ENCODE peak calls at places on chromosomes 6 and 20, in five cellular contexts. One of them, this sample, is unnamed.

GRCh38 chr6:140463312-140463710 is 1088.9 kb upstream of the CITED2 start:
- DNase-seq in ovary: no peak
- DNase-seq in HepG2: no peak
- DNase-seq in tibial nerve: no peak
- DNase-seq in H1: no peak
- DNase-seq in this sample: no peak

GRCh38 chr6:144447487-144447886 is 162.4 kb downstream of the UTRN start:
- DNase-seq in ovary: no peak
- DNase-seq in HepG2: no peak
- DNase-seq in tibial nerve: no peak
- DNase-seq in H1: no peak
- DNase-seq in this sample: no peak

GRCh38 chr6:26165261-26165790 is 78.1 kb downstream of the HFE start:
- DNase-seq in ovary: no peak
- DNase-seq in HepG2: no peak
- DNase-seq in tibial nerve: no peak
- DNase-seq in H1: no peak
- DNase-seq in this sample: no peak

GRCh38 chr6:80143312-80143960 is 37.0 kb downstream of the BCKDHB start:
- DNase-seq in ovary: peak; percentile 87
- DNase-seq in HepG2: no peak
- DNase-seq in tibial nerve: peak; percentile 78
- DNase-seq in H1: no peak
- DNase-seq in this sample: no peak

GRCh38 chr20:21074605-21075336 is 31.4 kb downstream of the LINC00237 start:
- DNase-seq in ovary: no peak
- DNase-seq in HepG2: no peak
- DNase-seq in tibial nerve: no peak
- DNase-seq in H1: no peak
- DNase-seq in this sample: no peak

GRCh38 chr6:78251930-78252329 is 599.1 kb downstream of the MEI4 start:
- DNase-seq in ovary: no peak
- DNase-seq in HepG2: no peak
- DNase-seq in tibial nerve: no peak
- DNase-seq in H1: no peak
- DNase-seq in this sample: no peak

GRCh38 chr20:46562373-46563169 is 12.1 kb upstream of the OCSTAMP start:
- DNase-seq in ovary: peak; percentile 72
- DNase-seq in HepG2: peak; percentile 87
- DNase-seq in tibial nerve: peak; percentile 81
- DNase-seq in H1: peak; percentile 90
- DNase-seq in this sample: peak; percentile 95

GRCh38 chr6:36443951-36444428 is 1.2 kb downstream of the KCTD20 start:
- DNase-seq in ovary: no peak
- DNase-seq in HepG2: peak; percentile 48
- DNase-seq in tibial nerve: no peak
- DNase-seq in H1: no peak
- DNase-seq in this sample: peak; percentile 83

GRCh38 chr6:22899446-22899845 is 330.1 kb downstream of the HDGFL1 start:
- DNase-seq in ovary: no peak
- DNase-seq in HepG2: no peak
- DNase-seq in tibial nerve: no peak
- DNase-seq in H1: no peak
- DNase-seq in this sample: no peak

GRCh38 chr6:106145741-106146227 is 59.6 kb downstream of the PRDM1 start:
- DNase-seq in ovary: no peak
- DNase-seq in HepG2: no peak
- DNase-seq in tibial nerve: no peak
- DNase-seq in H1: no peak
- DNase-seq in this sample: peak; percentile 86

DNA sequence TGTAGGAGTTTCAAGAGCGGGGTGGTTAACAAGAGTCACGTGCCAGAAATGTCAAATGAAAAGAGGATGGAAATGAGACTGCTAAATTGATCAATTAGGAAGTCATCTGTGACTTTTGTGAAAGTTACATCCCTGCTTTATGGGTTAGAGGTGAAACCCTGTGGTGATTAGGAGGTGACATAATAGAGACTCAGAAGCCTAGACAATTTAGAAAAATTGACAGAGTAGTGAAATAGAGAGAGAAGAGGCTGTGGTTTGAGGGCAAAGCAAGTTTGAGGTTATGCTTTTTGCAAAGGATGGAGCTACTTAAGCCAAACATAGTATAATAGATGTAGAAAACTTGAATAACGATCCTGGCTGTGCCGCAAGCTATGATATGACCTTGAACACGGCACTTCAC is 71.8 kb downstream of the IMPG1 start:
- DNase-seq in ovary: no peak
- DNase-seq in HepG2: no peak
- DNase-seq in tibial nerve: no peak
- DNase-seq in H1: no peak
- DNase-seq in this sample: no peak
- TF ChIP-seq EP300 in ovary: no peak
- TF ChIP-seq EP300 in HepG2: no peak
- TF ChIP-seq EP300 in tibial nerve: no peak
- TF ChIP-seq EP300 in H1: no peak
- TF ChIP-seq EP300 in this sample: no peak

GRCh38 chr6:56854086-56854485 is 100.8 kb upstream of the BEND6 start:
- DNase-seq in ovary: no peak
- DNase-seq in HepG2: peak; percentile 24
- DNase-seq in tibial nerve: no peak
- DNase-seq in H1: no peak
- DNase-seq in this sample: no peak
- H3K4me1 ChIP-seq in ovary: peaks cover 5% of the 10 kb centered on the region
- H3K4me1 ChIP-seq in HepG2: no peaks in the 10 kb centered on the region
- H3K4me1 ChIP-seq in tibial nerve: no peaks in the 10 kb centered on the region
- H3K4me1 ChIP-seq in H1: peaks cover 13% of the 10 kb centered on the region
- H3K4me1 ChIP-seq in this sample: peaks cover 34% of the 10 kb centered on the region

DNA sequence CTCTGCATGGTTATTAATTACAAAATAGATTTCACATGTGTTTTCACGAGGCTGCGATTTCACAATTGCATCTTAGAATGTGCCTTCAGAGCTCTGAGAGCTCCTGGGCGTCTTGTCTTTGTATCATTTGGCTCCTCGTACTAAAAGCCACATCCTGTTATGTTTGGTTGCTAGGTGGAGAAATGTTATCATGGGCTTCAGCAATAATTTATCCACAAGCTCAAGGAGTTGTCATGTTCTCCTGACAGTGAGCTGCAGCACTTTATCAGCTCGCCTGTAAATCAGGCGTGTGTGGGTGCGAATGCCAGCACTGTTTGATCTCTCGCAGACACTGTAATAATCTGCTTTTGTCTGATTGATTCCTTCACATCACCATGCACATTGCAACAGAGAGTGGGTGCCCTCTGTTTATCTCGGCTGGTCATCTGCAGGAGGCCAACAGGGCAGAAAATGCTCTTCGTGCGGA is 218.6 kb upstream of the ZFP64 start:
- DNase-seq in ovary: no peak
- DNase-seq in HepG2: no peak
- DNase-seq in tibial nerve: no peak
- DNase-seq in H1: no peak
- DNase-seq in this sample: no peak
- TF ChIP-seq EP300 in ovary: no peak
- TF ChIP-seq EP300 in HepG2: no peak
- TF ChIP-seq EP300 in tibial nerve: no peak
- TF ChIP-seq EP300 in H1: no peak
- TF ChIP-seq EP300 in this sample: no peak

DNA sequence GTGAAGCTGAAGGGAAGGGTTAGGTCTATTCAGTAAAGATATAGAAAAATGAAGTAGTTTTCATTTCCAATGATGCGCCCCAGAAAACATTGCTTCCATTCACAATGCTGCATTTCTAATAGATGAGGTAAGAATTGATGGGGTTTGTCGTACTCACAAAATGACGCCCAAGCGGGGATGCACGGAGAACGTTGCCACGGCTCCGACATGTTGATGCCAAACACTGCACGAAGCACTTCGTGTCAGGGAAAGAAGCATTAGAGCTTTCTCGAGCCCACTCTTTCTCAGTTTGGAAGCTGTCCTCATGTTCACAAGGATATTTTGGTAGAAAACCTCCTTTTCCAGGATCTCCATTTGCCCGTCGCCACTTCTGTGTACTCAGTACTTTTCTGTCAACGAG is 21.6 kb upstream of the MAFB start:
- DNase-seq in ovary: no peak
- DNase-seq in HepG2: no peak
- DNase-seq in tibial nerve: no peak
- DNase-seq in H1: peak; percentile 32
- DNase-seq in this sample: no peak
- H3K4me1 ChIP-seq in ovary: no peaks in the 10 kb centered on the region
- H3K4me1 ChIP-seq in HepG2: peaks cover 17% of the 10 kb centered on the region
- H3K4me1 ChIP-seq in tibial nerve: no peaks in the 10 kb centered on the region
- H3K4me1 ChIP-seq in H1: peaks cover 3% of the 10 kb centered on the region
- H3K4me1 ChIP-seq in this sample: no peaks in the 10 kb centered on the region

DNA sequence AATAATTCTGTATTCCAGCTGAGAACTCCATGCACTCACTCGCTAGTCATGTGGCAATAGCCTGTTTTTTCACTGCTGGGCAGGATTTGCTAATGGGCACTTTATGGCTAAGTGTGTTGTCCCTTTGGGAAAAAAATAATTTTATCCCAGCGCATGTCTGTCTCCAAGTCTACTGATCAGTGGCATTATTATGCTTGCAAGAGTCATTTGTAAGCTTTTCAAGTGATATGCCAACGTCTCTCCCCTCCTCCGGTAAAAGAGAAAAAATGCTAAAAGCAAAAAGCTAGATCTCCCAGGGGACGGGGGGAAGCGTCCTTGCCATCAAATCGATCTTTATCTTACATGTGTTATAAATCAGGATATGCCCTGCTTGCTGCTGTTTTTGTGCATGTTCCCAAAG is 407.7 kb downstream of the CDH26 start:
- DNase-seq in ovary: no peak
- DNase-seq in HepG2: no peak
- DNase-seq in tibial nerve: no peak
- DNase-seq in H1: no peak
- DNase-seq in this sample: peak; percentile 70
- TF ChIP-seq EP300 in ovary: no peak
- TF ChIP-seq EP300 in HepG2: no peak
- TF ChIP-seq EP300 in tibial nerve: no peak
- TF ChIP-seq EP300 in H1: no peak
- TF ChIP-seq EP300 in this sample: no peak

GRCh38 chr20:47568837-47569410 is 67.2 kb downstream of the NCOA3 start:
- DNase-seq in ovary: no peak
- DNase-seq in HepG2: no peak
- DNase-seq in tibial nerve: no peak
- DNase-seq in H1: no peak
- DNase-seq in this sample: no peak
- H3K4me1 ChIP-seq in ovary: peaks cover 10% of the 10 kb centered on the region
- H3K4me1 ChIP-seq in HepG2: peaks cover 67% of the 10 kb centered on the region
- H3K4me1 ChIP-seq in tibial nerve: peaks cover 19% of the 10 kb centered on the region
- H3K4me1 ChIP-seq in H1: peaks cover 6% of the 10 kb centered on the region
- H3K4me1 ChIP-seq in this sample: peaks cover 45% of the 10 kb centered on the region

GRCh38 chr20:44187054-44187762 is at the start of gene JPH2:
- DNase-seq in ovary: peak; percentile 46
- DNase-seq in HepG2: no peak
- DNase-seq in tibial nerve: no peak
- DNase-seq in H1: peak; percentile 77
- DNase-seq in this sample: peak; percentile 94
- TF ChIP-seq EP300 in ovary: no peak
- TF ChIP-seq EP300 in HepG2: no peak
- TF ChIP-seq EP300 in tibial nerve: no peak
- TF ChIP-seq EP300 in H1: no peak
- TF ChIP-seq EP300 in this sample: peak; percentile 89

DNA sequence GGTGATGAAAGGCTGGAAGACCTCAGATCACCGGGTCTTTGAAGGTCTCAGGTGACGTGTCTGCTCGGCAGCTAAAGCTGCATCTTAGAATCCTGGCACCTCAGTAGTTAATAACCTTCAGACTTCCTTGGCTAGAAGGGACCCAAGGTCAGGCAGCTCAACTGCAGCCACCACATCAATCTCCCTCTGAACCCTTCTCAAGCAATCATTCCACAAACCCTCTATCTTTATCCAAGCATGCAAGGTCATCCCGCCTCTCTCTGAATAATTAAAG is 16.7 kb upstream of the TLDC2 start:
- DNase-seq in ovary: no peak
- DNase-seq in HepG2: no peak
- DNase-seq in tibial nerve: no peak
- DNase-seq in H1: no peak
- DNase-seq in this sample: no peak
- H3K4me1 ChIP-seq in ovary: peaks cover 35% of the 10 kb centered on the region
- H3K4me1 ChIP-seq in HepG2: peaks cover 39% of the 10 kb centered on the region
- H3K4me1 ChIP-seq in tibial nerve: peaks cover 55% of the 10 kb centered on the region
- H3K4me1 ChIP-seq in H1: peaks cover 25% of the 10 kb centered on the region
- H3K4me1 ChIP-seq in this sample: peaks cover 86% of the 10 kb centered on the region

GRCh38 chr6:125102901-125103300 is 50.7 kb upstream of the TPD52L1 start:
- DNase-seq in ovary: no peak
- DNase-seq in HepG2: peak; percentile 29
- DNase-seq in tibial nerve: no peak
- DNase-seq in H1: no peak
- DNase-seq in this sample: no peak
- TF ChIP-seq EP300 in ovary: no peak
- TF ChIP-seq EP300 in HepG2: no peak
- TF ChIP-seq EP300 in tibial nerve: no peak
- TF ChIP-seq EP300 in H1: no peak
- TF ChIP-seq EP300 in this sample: no peak

This sample was measured in esophagus muscularis mucosa.